ENCODE peak calls at places on chromosome 14, in eight cellular contexts. A is nephron progenitor cell, E is brain microvascular endothelial cell, L is ascending aorta, O is fibroblast of mammary gland, G is WERI-Rb-1, Z is GM20000, S is Calu3. U is an unnamed sample.

GRCh38 chr14:50943943-50944646 is at the start of gene PYGL:
- DNase-seq in A (peak), E (peak), L (peak), O (peak), G (peak), Z (peak), S (peak), U (peak)

GRCh38 chr14:37179896-37180502 is 7.6 kb upstream of the SLC25A21 start:
- DNase-seq in A (no peak), E (peak), L (no peak), O (peak), G (no peak), Z (no peak), S (no peak), U (no peak)

GRCh38 chr14:61321385-61322010 is at the start of gene PRKCH:
- DNase-seq in A (peak), E (peak), L (peak), O (peak), G (peak), Z (peak), S (peak), U (peak)

GRCh38 chr14:106845286-106846087 is 1319.1 kb downstream of the TMEM121 start:
- DNase-seq in A (no peak), E (no peak), L (no peak), O (no peak), G (peak), Z (peak), S (peak), U (no peak)

GRCh38 chr14:35814371-35815005 is 5.4 kb upstream of the RALGAPA1 start:
- DNase-seq in A (peak), E (peak), L (no peak), O (peak), G (peak), Z (peak), S (peak), U (no peak)

GRCh38 chr14:71372411-71372838 is 465.2 kb downstream of the PCNX1 start:
- DNase-seq in A (no peak), E (no peak), L (no peak), O (peak), G (no peak), Z (peak), S (no peak), U (no peak)

GRCh38 chr14:58587271-58587670 is 50.5 kb upstream of the DACT1 start:
- DNase-seq in A (no peak), E (peak), L (no peak), O (peak), G (no peak), Z (no peak), S (no peak), U (no peak)

GRCh38 chr14:21267886-21268611 is 1.2 kb downstream of the HNRNPC start:
- DNase-seq in A (no peak), E (no peak), L (no peak), O (no peak), G (no peak), Z (no peak), S (peak), U (no peak)

GRCh38 chr14:100487304-100487703 is 99.9 kb downstream of the BEGAIN start:
- DNase-seq in A (no peak), E (no peak), L (no peak), O (no peak), G (no peak), Z (no peak), S (no peak), U (no peak)

GRCh38 chr14:79701371-79701770 is 509.9 kb downstream of the DIO2 start:
- DNase-seq in A (no peak), E (no peak), L (no peak), O (no peak), G (no peak), Z (no peak), S (no peak), U (no peak)

GRCh38 chr14:37569729-37570128 is 25.3 kb downstream of the FOXA1 start:
- DNase-seq in A (no peak), E (no peak), L (no peak), O (no peak), G (no peak), Z (no peak), S (no peak), U (no peak)

GRCh38 chr14:61521773-61522172 is 173.5 kb upstream of the HIF1A start:
- DNase-seq in A (no peak), E (no peak), L (no peak), O (no peak), G (no peak), Z (no peak), S (no peak), U (no peak)

GRCh38 chr14:59695198-59695597 is 118.6 kb upstream of the CCDC175 start:
- DNase-seq in A (no peak), E (no peak), L (peak), O (peak), G (no peak), Z (no peak), S (no peak), U (no peak)

GRCh38 chr14:72549026-72549425 is 344.9 kb downstream of the DPF3 start:
- DNase-seq in A (no peak), E (no peak), L (no peak), O (no peak), G (no peak), Z (no peak), S (no peak), U (no peak)

GRCh38 chr14:81350344-81351096 is 49.6 kb downstream of the STON2 start:
- DNase-seq in A (no peak), E (no peak), L (no peak), O (no peak), G (no peak), Z (no peak), S (no peak), U (no peak)

GRCh38 chr14:61444215-61444768 is 122.9 kb downstream of the PRKCH start:
- DNase-seq in A (no peak), E (no peak), L (no peak), O (no peak), G (no peak), Z (peak), S (no peak), U (no peak)

GRCh38 chr14:20697273-20698017 is 8.9 kb downstream of the ANG start:
- DNase-seq in A (peak), E (peak), L (no peak), O (peak), G (peak), Z (peak), S (peak), U (peak)

GRCh38 chr14:87386453-87386980 is 606.5 kb downstream of the GALC start:
- DNase-seq in A (no peak), E (no peak), L (no peak), O (no peak), G (no peak), Z (no peak), S (no peak), U (no peak)

GRCh38 chr14:89445252-89445973 is 28.4 kb upstream of the FOXN3 start:
- DNase-seq in A (no peak), E (no peak), L (no peak), O (no peak), G (no peak), Z (no peak), S (no peak), U (no peak)

GRCh38 chr14:50828738-50829471 is 2.1 kb downstream of the NIN start:
- DNase-seq in A (no peak), E (no peak), L (no peak), O (no peak), G (no peak), Z (no peak), S (no peak), U (no peak)

GRCh38 chr14:59534361-59534987 is 42.1 kb downstream of the CCDC175 start:
- DNase-seq in A (peak), E (no peak), L (no peak), O (no peak), G (no peak), Z (no peak), S (no peak), U (no peak)

GRCh38 chr14:71137536-71138235 is 230.4 kb downstream of the PCNX1 start:
- DNase-seq in A (no peak), E (no peak), L (no peak), O (no peak), G (no peak), Z (no peak), S (no peak), U (no peak)

GRCh38 chr14:53458368-53458814 is 305.3 kb upstream of the DDHD1 start:
- DNase-seq in A (no peak), E (no peak), L (no peak), O (peak), G (no peak), Z (no peak), S (no peak), U (no peak)

GRCh38 chr14:99768381-99768780 is 24.8 kb upstream of the EML1 start:
- DNase-seq in A (no peak), E (no peak), L (no peak), O (peak), G (peak), Z (no peak), S (no peak), U (no peak)

GRCh38 chr14:71070169-71070568 is 162.9 kb downstream of the PCNX1 start:
- DNase-seq in A (no peak), E (no peak), L (no peak), O (peak), G (no peak), Z (no peak), S (no peak), U (no peak)

GRCh38 chr14:60514378-60515243 is 5.7 kb downstream of the SIX6 start:
- DNase-seq in A (peak), E (no peak), L (no peak), O (no peak), G (peak), Z (peak), S (peak), U (no peak)

GRCh38 chr14:51562816-51563215 is 88.9 kb upstream of the FRMD6 start:
- DNase-seq in A (no peak), E (peak), L (no peak), O (peak), G (no peak), Z (no peak), S (no peak), U (no peak)

GRCh38 chr14:97109234-97109633 is 312.1 kb downstream of the VRK1 start:
- DNase-seq in A (no peak), E (no peak), L (no peak), O (no peak), G (peak), Z (no peak), S (no peak), U (no peak)

GRCh38 chr14:106174206-106174605 is 647.8 kb downstream of the TMEM121 start:
- DNase-seq in A (no peak), E (no peak), L (no peak), O (no peak), G (no peak), Z (no peak), S (no peak), U (no peak)

GRCh38 chr14:64504897-64505771 is 564 bp downstream of the ZBTB1 start:
- DNase-seq in A (peak), E (peak), L (peak), O (peak), G (peak), Z (peak), S (peak), U (peak)

GRCh38 chr14:103127356-103127755 is 4.1 kb downstream of the TNFAIP2 start:
- DNase-seq in A (no peak), E (no peak), L (no peak), O (no peak), G (no peak), Z (no peak), S (no peak), U (peak)

GRCh38 chr14:103056322-103057027 is 874 bp downstream of the CDC42BPB start:
- DNase-seq in A (peak), E (peak), L (peak), O (peak), G (peak), Z (no peak), S (peak), U (peak)

DNA sequence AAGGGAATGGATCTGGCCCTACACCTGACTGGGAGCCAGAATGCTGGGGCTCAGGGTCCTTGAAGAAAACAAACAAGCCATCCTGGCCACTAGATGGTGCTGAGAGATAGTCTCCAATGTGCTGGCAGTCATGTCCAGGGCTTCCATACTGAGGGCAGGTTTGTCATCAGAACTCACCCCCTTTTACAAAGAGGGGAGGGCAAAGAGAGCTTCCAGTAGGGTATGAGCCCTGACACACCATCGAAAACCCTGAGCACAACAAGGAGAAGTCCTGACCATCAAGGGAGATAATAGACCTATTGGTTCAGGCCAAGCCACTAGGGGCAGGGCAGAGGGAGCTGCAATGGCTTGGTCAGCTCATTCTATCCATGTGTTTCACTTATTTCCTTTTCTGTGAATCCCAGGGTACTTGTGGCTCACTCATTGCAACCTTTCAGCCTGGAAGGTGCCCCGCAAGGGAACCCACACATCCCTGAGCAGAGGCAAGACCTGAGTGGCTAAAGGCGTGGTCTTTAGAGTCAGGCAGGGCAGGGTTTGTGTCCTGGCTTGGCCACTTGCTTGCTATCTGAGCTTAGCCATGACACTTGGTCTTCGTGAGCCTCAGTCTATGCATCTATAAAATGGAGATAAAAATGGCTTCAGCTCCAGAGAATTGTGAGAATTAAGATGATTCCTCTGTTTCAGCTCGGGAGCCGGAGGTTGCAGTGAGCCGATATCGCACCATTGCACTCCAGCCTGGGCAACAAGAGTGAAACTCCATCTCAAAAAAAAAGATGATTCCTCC is 6.2 kb upstream of the PLEKHH1 start:
- DNase-seq in A (peak), E (peak), L (no peak), O (peak), G (peak), Z (peak), S (peak), U (no peak)
- TF ChIP-seq CTCF in A (peak), E (peak), L (peak), O (peak), G (peak), Z (peak), S (peak), U (peak)

DNA sequence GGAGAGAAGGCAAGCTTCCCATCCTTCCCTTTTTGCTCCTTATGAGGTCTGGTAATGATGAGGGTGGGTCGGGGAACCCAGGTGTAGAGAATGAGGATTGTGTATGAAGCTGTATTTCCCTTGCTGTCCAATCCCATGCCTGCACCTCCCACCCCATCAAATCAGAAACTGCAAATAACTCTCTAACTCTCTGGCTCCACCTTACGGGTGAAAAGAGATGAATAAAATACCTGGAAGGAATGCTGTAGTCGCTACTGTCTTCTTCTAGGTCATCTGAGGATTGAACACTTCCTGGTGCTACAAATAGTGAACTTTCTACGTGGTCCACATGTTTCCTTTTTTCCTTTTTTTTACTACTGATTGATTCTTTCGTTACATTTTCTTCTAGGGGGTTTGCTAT is 38.9 kb upstream of the DICER1 start:
- DNase-seq in A (no peak), E (no peak), L (no peak), O (no peak), G (no peak), Z (peak), S (no peak), U (no peak)
- TF ChIP-seq CTCF in A (peak), E (no peak), L (no peak), O (peak), G (peak), Z (peak), S (no peak), U (peak)

DNA sequence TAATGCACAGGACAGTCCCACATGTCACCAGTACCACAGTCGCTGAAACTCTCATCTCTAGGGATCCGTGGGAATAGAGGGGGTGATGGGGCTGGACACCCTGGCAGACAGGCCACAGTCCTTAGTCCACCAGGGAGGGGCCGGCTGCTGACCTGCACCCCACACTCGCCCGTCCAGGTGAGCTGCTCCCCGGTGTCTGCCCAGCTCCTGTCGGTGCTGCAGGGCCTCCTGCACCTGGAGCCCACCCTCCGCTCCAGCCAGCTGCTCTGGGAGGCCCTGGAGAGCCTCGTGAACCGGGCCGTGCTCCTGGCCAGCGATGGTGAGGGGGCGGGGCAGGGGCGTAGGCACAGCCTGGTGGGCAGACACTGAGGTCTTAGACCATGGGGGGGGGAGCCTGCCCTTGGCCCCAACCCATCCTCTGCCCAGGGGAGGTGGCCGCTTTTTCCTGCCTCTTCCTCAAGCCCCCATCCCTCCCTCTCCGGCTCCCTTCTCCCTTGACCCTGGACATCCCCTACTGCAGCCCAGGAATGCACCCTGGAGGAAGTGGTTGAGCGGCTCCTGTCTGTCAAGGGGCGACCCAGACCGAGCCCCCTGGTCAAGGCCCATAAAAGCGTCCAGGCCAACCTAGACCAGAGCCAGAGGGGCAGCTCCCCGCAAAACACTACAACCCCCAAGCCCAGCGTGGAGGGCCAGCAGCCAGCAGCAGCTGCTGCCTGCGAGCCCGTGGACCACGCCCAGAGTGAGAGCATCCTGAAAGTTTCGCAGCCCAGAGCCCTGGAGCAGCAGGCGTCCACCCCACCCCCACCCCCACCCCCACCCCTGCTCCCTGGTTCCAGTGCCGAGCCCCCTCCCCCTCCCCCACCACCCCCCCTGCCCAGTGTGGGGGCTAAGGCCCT is 17.0 kb upstream of the ADSS1 start:
- DNase-seq in A (no peak), E (no peak), L (no peak), O (no peak), G (no peak), Z (no peak), S (no peak), U (no peak)
- TF ChIP-seq CTCF in A (no peak), E (no peak), L (no peak), O (no peak), G (no peak), Z (no peak), S (no peak), U (no peak)

DNA sequence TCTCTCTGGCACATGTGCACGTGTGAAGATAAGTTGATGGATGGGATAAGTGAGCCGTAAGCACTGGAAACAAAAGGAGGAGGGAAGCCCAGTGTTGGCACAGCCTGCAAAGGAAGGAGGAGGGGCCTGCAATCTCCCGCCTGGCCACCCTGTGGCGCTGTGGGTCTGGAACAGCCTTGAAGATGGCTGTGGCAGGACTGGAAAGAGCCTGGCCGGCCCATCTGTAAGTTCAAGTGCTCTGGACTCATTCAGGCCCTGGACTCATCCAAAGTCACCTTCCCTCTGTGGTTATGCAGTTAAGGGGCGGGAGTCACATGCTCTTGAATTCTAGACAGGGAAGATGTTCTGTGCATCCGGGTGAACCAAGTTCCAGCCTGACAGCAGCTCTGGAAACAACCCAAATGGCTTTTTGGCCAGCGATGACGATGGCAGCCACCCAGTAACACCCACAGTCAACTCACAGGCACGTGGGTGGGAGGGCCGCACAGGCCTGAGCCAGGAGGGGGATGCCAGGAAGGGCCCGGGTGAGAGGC is 50.4 kb downstream of the CHGA start:
- DNase-seq in A (peak), E (peak), L (peak), O (peak), G (peak), Z (no peak), S (peak), U (peak)
- TF ChIP-seq CTCF in A (peak), E (peak), L (peak), O (peak), G (peak), Z (no peak), S (peak), U (peak)

GRCh38 chr14:24093901-24094838 is at the start of gene PCK2:
- DNase-seq in A (peak), E (peak), L (peak), O (peak), G (peak), Z (peak), S (peak), U (peak)
- TF ChIP-seq CTCF in A (no peak), E (peak), L (peak), O (peak), G (no peak), Z (no peak), S (no peak), U (peak)

GRCh38 chr14:30551460-30551859 is 7.5 kb upstream of the G2E3 start:
- DNase-seq in A (no peak), E (peak), L (no peak), O (no peak), G (no peak), Z (no peak), S (no peak), U (no peak)
- TF ChIP-seq CTCF in A (no peak), E (no peak), L (no peak), O (no peak), G (no peak), Z (no peak), S (no peak), U (no peak)

GRCh38 chr14:76034566-76034965 is 49.0 kb downstream of the IFT43 start:
- DNase-seq in A (no peak), E (no peak), L (no peak), O (no peak), G (no peak), Z (no peak), S (no peak), U (no peak)
- TF ChIP-seq CTCF in A (no peak), E (no peak), L (no peak), O (no peak), G (no peak), Z (no peak), S (no peak), U (no peak)

DNA sequence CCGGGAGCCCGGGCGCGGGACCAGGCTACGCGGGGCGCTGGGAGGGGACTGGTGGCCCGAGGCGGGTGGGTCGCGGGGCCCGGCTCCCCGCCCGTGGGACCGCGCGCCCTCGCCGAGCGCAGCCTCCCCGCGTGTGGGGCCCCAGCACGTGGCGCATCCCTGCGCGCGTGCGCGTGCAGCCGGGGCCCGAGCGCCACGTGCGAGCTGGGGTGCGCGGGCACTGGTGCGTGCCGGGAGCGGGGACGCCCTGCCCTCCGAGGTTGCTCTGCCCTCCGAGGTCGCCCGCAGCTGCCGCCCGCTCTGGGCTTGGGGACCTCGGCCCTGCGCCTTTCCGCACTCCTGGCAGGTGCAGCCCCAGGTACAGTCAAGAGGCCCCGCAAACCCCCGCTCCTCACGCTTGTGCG is 365 bp upstream of the CCDC88C start:
- DNase-seq in A (peak), E (no peak), L (no peak), O (no peak), G (peak), Z (no peak), S (peak), U (no peak)
- TF ChIP-seq CTCF in A (no peak), E (no peak), L (no peak), O (no peak), G (no peak), Z (no peak), S (no peak), U (no peak)

GRCh38 chr14:65940056-65940735 is 527.7 kb downstream of the FUT8 start:
- DNase-seq in A (peak), E (no peak), L (no peak), O (no peak), G (peak), Z (peak), S (peak), U (no peak)
- TF ChIP-seq CTCF in A (peak), E (peak), L (no peak), O (peak), G (peak), Z (no peak), S (no peak), U (peak)